ENCODE peak calls at places on chromosomes 2 and 18, in five cellular contexts. P is posterior vena cava, H is GM19239, K is T-helper 1 cell, D is RWPE1. Z is an unnamed sample.

GRCh38 chr2:211724933-211725332 is 813.7 kb downstream of the ERBB4 start:
- DNase-seq in P (no peak), H (no peak), K (no peak), D (no peak), Z (no peak)

GRCh38 chr18:57980573-57981348 is 63.3 kb upstream of the NEDD4L start:
- DNase-seq in P (no peak), H (no peak), K (no peak), D (peak), Z (no peak)

GRCh38 chr18:12043811-12044210 is 49.8 kb upstream of the ANKRD62 start:
- DNase-seq in P (no peak), H (no peak), K (no peak), D (no peak), Z (no peak)

GRCh38 chr2:36655456-36655855 is 41.1 kb upstream of the VIT start:
- DNase-seq in P (no peak), H (no peak), K (no peak), D (no peak), Z (no peak)

GRCh38 chr2:177602611-177603164 is 210.1 kb downstream of the AGPS start:
- DNase-seq in P (no peak), H (no peak), K (no peak), D (no peak), Z (no peak)

GRCh38 chr2:207767461-207768167 is 2.1 kb downstream of the FZD5 start:
- DNase-seq in P (peak), H (no peak), K (no peak), D (peak), Z (no peak)

GRCh38 chr18:26536664-26537063 is 11.7 kb downstream of the KCTD1 start:
- DNase-seq in P (no peak), H (no peak), K (no peak), D (no peak), Z (no peak)

GRCh38 chr2:101972621-101973434 is 18.9 kb upstream of the IL1R2 start:
- DNase-seq in P (no peak), H (no peak), K (no peak), D (peak), Z (no peak)

Z was measured in effector CD8-positive, alpha-beta T cell.